ENCODE peak calls at places on chromosomes 2 and 18, in ten cellular contexts. I is fibroblast of mammary gland, T is nephron progenitor cell, N is GM20000, A is tibial artery, B is adrenal gland, C is mesothelial cell of epicardium, V is psoas muscle, K is MCF 10A, P is bronchial epithelial cell. R is an unnamed sample.

GRCh38 chr18:65435529-65435928 is 315.3 kb upstream of the CDH7 start:
- DNase-seq in I (no peak), T (no peak), N (no peak), A (no peak), B (no peak), C (no peak), V (no peak), K (no peak), P (no peak), R (no peak)

GRCh38 chr18:8525692-8526091 is 83.5 kb upstream of the RAB12 start:
- DNase-seq in I (no peak), T (peak), N (peak), A (peak), B (no peak), C (no peak), V (no peak), K (no peak), P (no peak), R (no peak)

GRCh38 chr2:767440-767839 is 90.2 kb upstream of the TMEM18 start:
- DNase-seq in I (no peak), T (no peak), N (no peak), A (no peak), B (no peak), C (no peak), V (no peak), K (no peak), P (no peak), R (no peak)

GRCh38 chr18:48749768-48750167 is 201.0 kb downstream of the SMAD7 start:
- DNase-seq in I (peak), T (no peak), N (no peak), A (peak), B (no peak), C (no peak), V (peak), K (no peak), P (no peak), R (no peak)

GRCh38 chr2:158414538-158414937 is 42.0 kb downstream of the CCDC148 start:
- DNase-seq in I (peak), T (no peak), N (no peak), A (no peak), B (no peak), C (no peak), V (no peak), K (no peak), P (peak), R (no peak)

GRCh38 chr18:37534627-37535026 is 31.0 kb downstream of the CELF4 start:
- DNase-seq in I (no peak), T (no peak), N (no peak), A (no peak), B (no peak), C (no peak), V (no peak), K (no peak), P (no peak), R (no peak)

GRCh38 chr2:48205137-48205798 is 299.0 kb upstream of the FBXO11 start:
- DNase-seq in I (no peak), T (no peak), N (peak), A (no peak), B (no peak), C (no peak), V (no peak), K (no peak), P (no peak), R (peak)

GRCh38 chr2:195620499-195620898 is 36.5 kb upstream of the SLC39A10 start:
- DNase-seq in I (no peak), T (no peak), N (no peak), A (no peak), B (no peak), C (no peak), V (no peak), K (no peak), P (peak), R (no peak)

GRCh38 chr2:226665306-226665831 is 134.3 kb downstream of the IRS1 start:
- DNase-seq in I (peak), T (no peak), N (no peak), A (no peak), B (no peak), C (no peak), V (no peak), K (no peak), P (no peak), R (no peak)

GRCh38 chr2:3488768-3489448 is 30.4 kb downstream of the ADI1 start:
- DNase-seq in I (no peak), T (peak), N (no peak), A (no peak), B (no peak), C (no peak), V (no peak), K (no peak), P (peak), R (peak)

GRCh38 chr2:3492951-3493609 is 26.3 kb downstream of the ADI1 start:
- DNase-seq in I (peak), T (no peak), N (no peak), A (peak), B (peak), C (no peak), V (peak), K (peak), P (peak), R (peak)

GRCh38 chr2:175605989-175606841 is 395.9 kb downstream of the LNPK start:
- DNase-seq in I (peak), T (no peak), N (no peak), A (no peak), B (no peak), C (no peak), V (no peak), K (peak), P (peak), R (no peak)

GRCh38 chr2:236273126-236273525 is 8.9 kb upstream of the ASB18 start:
- DNase-seq in I (no peak), T (no peak), N (no peak), A (no peak), B (no peak), C (no peak), V (no peak), K (no peak), P (peak), R (no peak)

GRCh38 chr2:217941886-217942728 is 60.7 kb downstream of the TNS1 start:
- DNase-seq in I (no peak), T (no peak), N (no peak), A (peak), B (no peak), C (no peak), V (peak), K (no peak), P (no peak), R (no peak)

GRCh38 chr2:140027320-140027719 is 1247.1 kb upstream of the NXPH2 start:
- DNase-seq in I (no peak), T (no peak), N (no peak), A (no peak), B (no peak), C (no peak), V (no peak), K (no peak), P (no peak), R (no peak)

GRCh38 chr2:201532686-201533304 is 81.3 kb downstream of the STRADB start:
- DNase-seq in I (peak), T (no peak), N (peak), A (no peak), B (no peak), C (no peak), V (no peak), K (peak), P (peak), R (peak)

GRCh38 chr2:216554755-216555154 is 56.1 kb downstream of the RPL37A start:
- DNase-seq in I (no peak), T (no peak), N (no peak), A (no peak), B (no peak), C (no peak), V (no peak), K (peak), P (no peak), R (no peak)

GRCh38 chr2:3303583-3304406 is 73.8 kb downstream of the EIPR1 start:
- DNase-seq in I (peak), T (peak), N (peak), A (peak), B (peak), C (peak), V (peak), K (peak), P (peak), R (peak)

GRCh38 chr18:13889661-13890060 is 25.7 kb downstream of the MC2R start:
- DNase-seq in I (peak), T (no peak), N (no peak), A (no peak), B (no peak), C (no peak), V (no peak), K (peak), P (peak), R (no peak)

GRCh38 chr2:17518212-17519154 is at the start of gene RAD51AP2:
- DNase-seq in I (peak), T (peak), N (peak), A (peak), B (peak), C (peak), V (peak), K (peak), P (peak), R (peak)

GRCh38 chr2:134917219-134917957 is 1.2 kb upstream of the CCNT2 start:
- DNase-seq in I (peak), T (peak), N (no peak), A (no peak), B (peak), C (no peak), V (peak), K (peak), P (no peak), R (no peak)

GRCh38 chr2:96580771-96581170 is 44.2 kb downstream of the ARID5A start:
- DNase-seq in I (no peak), T (peak), N (peak), A (no peak), B (no peak), C (no peak), V (no peak), K (peak), P (no peak), R (no peak)

GRCh38 chr18:21167641-21168372 is 56.2 kb upstream of the ROCK1 start:
- DNase-seq in I (no peak), T (peak), N (no peak), A (no peak), B (no peak), C (no peak), V (no peak), K (peak), P (peak), R (no peak)

GRCh38 chr18:25737710-25738251 is 352.6 kb downstream of the SS18 start:
- DNase-seq in I (peak), T (no peak), N (no peak), A (no peak), B (no peak), C (no peak), V (no peak), K (peak), P (no peak), R (no peak)

GRCh38 chr2:236095502-236095901 is 72.7 kb downstream of the GBX2 start:
- DNase-seq in I (no peak), T (no peak), N (no peak), A (no peak), B (no peak), C (no peak), V (no peak), K (no peak), P (no peak), R (no peak)

GRCh38 chr2:51919395-51919794 is 887.5 kb upstream of the NRXN1 start:
- DNase-seq in I (peak), T (no peak), N (no peak), A (no peak), B (no peak), C (no peak), V (no peak), K (peak), P (peak), R (no peak)

GRCh38 chr18:9653390-9653789 is 39.0 kb upstream of the PPP4R1 start:
- DNase-seq in I (no peak), T (no peak), N (no peak), A (peak), B (peak), C (no peak), V (no peak), K (peak), P (no peak), R (no peak)

GRCh38 chr2:138708682-138709241 is 71.4 kb downstream of the NXPH2 start:
- DNase-seq in I (peak), T (no peak), N (no peak), A (no peak), B (peak), C (no peak), V (no peak), K (peak), P (no peak), R (no peak)

GRCh38 chr2:15940661-15941482 is 522 bp downstream of the MYCN start:
- DNase-seq in I (no peak), T (peak), N (peak), A (no peak), B (no peak), C (no peak), V (no peak), K (no peak), P (no peak), R (peak)

GRCh38 chr2:43452318-43452731 is 143.5 kb downstream of the THADA start:
- DNase-seq in I (no peak), T (no peak), N (no peak), A (no peak), B (no peak), C (no peak), V (no peak), K (no peak), P (no peak), R (no peak)

GRCh38 chr2:151344906-151345305 is 12.5 kb upstream of the TNFAIP6 start:
- DNase-seq in I (no peak), T (no peak), N (no peak), A (no peak), B (no peak), C (no peak), V (no peak), K (no peak), P (peak), R (no peak)

GRCh38 chr2:238787507-238787906 is 60.4 kb upstream of the TWIST2 start:
- DNase-seq in I (no peak), T (no peak), N (no peak), A (no peak), B (no peak), C (no peak), V (no peak), K (no peak), P (no peak), R (no peak)

GRCh38 chr18:7038330-7038846 is 79.2 kb downstream of the LAMA1 start:
- DNase-seq in I (peak), T (peak), N (no peak), A (peak), B (peak), C (peak), V (peak), K (peak), P (peak), R (no peak)
- TF ChIP-seq CTCF in I (peak), T (peak), N (no peak), A (peak), B (peak), C (peak), V (peak), K (peak), P (peak), R (peak)

DNA sequence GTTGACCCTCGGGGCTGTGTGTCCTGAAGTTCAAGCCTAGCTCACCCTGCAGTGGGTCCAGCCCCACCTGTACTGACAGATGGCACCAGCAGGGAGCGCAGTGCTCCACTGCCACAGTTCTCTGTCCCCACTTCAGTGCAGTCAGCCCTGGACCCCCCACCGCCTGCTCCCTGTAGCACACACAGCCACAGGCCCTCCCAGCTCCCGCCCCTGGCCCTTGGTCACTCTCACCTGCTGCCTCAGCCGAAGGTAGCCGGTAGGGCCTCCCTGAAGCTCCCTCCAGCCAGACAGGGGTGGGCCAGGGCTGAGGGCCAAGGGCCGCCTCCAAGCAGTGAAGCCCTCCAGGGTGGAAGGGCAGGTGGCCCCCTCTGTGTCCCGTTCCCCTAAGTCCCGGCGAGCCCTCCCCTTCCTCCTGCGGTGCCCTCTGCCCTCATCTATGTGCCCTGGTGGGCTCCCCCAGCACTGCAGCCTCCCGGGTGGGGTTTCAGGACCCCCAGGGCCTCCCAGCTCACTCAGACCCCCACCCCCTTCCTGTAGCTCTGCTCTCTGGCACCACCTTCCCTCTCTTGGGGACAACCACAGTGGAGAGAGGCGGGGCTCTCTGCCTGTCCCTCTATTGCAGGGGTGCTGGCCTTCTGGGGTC is 10.8 kb upstream of the ALPP start:
- DNase-seq in I (no peak), T (peak), N (no peak), A (peak), B (no peak), C (no peak), V (no peak), K (no peak), P (no peak), R (no peak)
- TF ChIP-seq CTCF in I (peak), T (peak), N (no peak), A (no peak), B (no peak), C (no peak), V (no peak), K (peak), P (peak), R (peak)

GRCh38 chr2:62291517-62292137 is 95.7 kb downstream of the B3GNT2 start:
- DNase-seq in I (no peak), T (no peak), N (no peak), A (no peak), B (no peak), C (no peak), V (no peak), K (no peak), P (no peak), R (no peak)
- TF ChIP-seq CTCF in I (no peak), T (no peak), N (no peak), A (no peak), B (no peak), C (no peak), V (no peak), K (no peak), P (no peak), R (no peak)

GRCh38 chr2:222057249-222058073 is 241.3 kb downstream of the PAX3 start:
- DNase-seq in I (peak), T (no peak), N (peak), A (no peak), B (no peak), C (no peak), V (no peak), K (no peak), P (no peak), R (peak)
- TF ChIP-seq CTCF in I (peak), T (peak), N (no peak), A (peak), B (peak), C (peak), V (peak), K (peak), P (peak), R (peak)

GRCh38 chr2:84653302-84653701 is 137.0 kb downstream of the DNAH6 start:
- DNase-seq in I (peak), T (no peak), N (no peak), A (no peak), B (no peak), C (no peak), V (no peak), K (no peak), P (no peak), R (no peak)
- TF ChIP-seq CTCF in I (no peak), T (no peak), N (no peak), A (no peak), B (no peak), C (no peak), V (no peak), K (no peak), P (no peak), R (no peak)

GRCh38 chr2:189633392-189633811 is 27.9 kb upstream of the ASNSD1 start:
- DNase-seq in I (peak), T (no peak), N (no peak), A (no peak), B (peak), C (no peak), V (no peak), K (peak), P (no peak), R (no peak)
- TF ChIP-seq CTCF in I (peak), T (peak), N (no peak), A (no peak), B (peak), C (peak), V (peak), K (no peak), P (peak), R (no peak)

GRCh38 chr2:204885747-204886146 is 340.5 kb downstream of the PARD3B start:
- DNase-seq in I (peak), T (peak), N (no peak), A (no peak), B (no peak), C (no peak), V (no peak), K (no peak), P (no peak), R (no peak)
- TF ChIP-seq CTCF in I (no peak), T (peak), N (no peak), A (no peak), B (peak), C (no peak), V (no peak), K (no peak), P (no peak), R (no peak)

GRCh38 chr2:45484965-45485364 is 126.1 kb downstream of the SRBD1 start:
- DNase-seq in I (no peak), T (no peak), N (no peak), A (no peak), B (no peak), C (no peak), V (no peak), K (no peak), P (no peak), R (no peak)

DNA sequence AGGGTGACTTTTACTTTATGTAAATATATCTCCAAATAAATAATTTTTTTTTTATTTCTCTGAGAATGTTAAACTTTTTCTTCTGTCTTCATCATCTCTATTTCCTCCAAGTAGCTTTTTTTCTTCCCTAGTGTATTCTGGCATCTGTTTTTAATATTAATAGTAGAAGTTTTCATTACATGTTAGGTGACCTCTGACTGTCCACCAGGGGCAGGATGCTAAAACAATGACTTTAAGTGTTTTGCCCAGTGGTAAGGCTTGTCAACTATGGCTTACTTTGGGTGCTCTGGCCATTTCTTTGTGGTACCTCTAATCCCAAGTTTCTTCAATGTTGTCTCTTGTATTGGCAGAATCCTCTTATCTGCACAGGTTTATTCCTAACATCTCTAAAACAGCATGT is 127.1 kb downstream of the SRBD1 start:
- DNase-seq in I (peak), T (no peak), N (no peak), A (no peak), B (no peak), C (no peak), V (no peak), K (peak), P (no peak), R (no peak)
- TF ChIP-seq CTCF in I (peak), T (peak), N (no peak), A (no peak), B (no peak), C (no peak), V (peak), K (peak), P (no peak), R (peak)